ENCODE peak calls at places on chromosomes 2 and 18, in five cellular contexts. J, D, I, L and M are unnamed samples.

GRCh38 chr2:97924194-97924593 is 71.6 kb downstream of the TMEM131 start:
- DNase-seq in J (no peak), D (no peak), I (no peak), L (no peak), M (no peak)

GRCh38 chr2:42238644-42239288 is 69.6 kb downstream of the EML4 start:
- DNase-seq in J (peak), D (peak), I (peak), L (no peak), M (peak)

GRCh38 chr2:186751790-186752189 is 57.9 kb downstream of the FAM171B start:
- DNase-seq in J (peak), D (peak), I (no peak), L (no peak), M (no peak)

GRCh38 chr2:29166237-29166630 is 51.0 kb downstream of the CLIP4 start:
- DNase-seq in J (peak), D (no peak), I (no peak), L (peak), M (no peak)

GRCh38 chr2:229713371-229714079 is 830 bp downstream of the DNER start:
- DNase-seq in J (no peak), D (peak), I (no peak), L (no peak), M (peak)

GRCh38 chr2:72982781-72983499 is 65.6 kb downstream of the EMX1 start:
- DNase-seq in J (no peak), D (no peak), I (no peak), L (no peak), M (no peak)

GRCh38 chr2:105400138-105400540 is 1.3 kb upstream of the FHL2 start:
- DNase-seq in J (no peak), D (no peak), I (no peak), L (no peak), M (no peak)

GRCh38 chr2:191234456-191234855 is 10.7 kb upstream of the MYO1B start:
- DNase-seq in J (no peak), D (no peak), I (no peak), L (no peak), M (no peak)

GRCh38 chr2:235678712-235679111 is 184.9 kb downstream of the AGAP1 start:
- DNase-seq in J (no peak), D (no peak), I (no peak), L (no peak), M (no peak)

GRCh38 chr2:170218931-170219330 is 41.0 kb downstream of the MYO3B start:
- DNase-seq in J (no peak), D (no peak), I (no peak), L (no peak), M (no peak)

GRCh38 chr2:217858519-217859466 is 144.0 kb downstream of the TNS1 start:
- DNase-seq in J (no peak), D (peak), I (no peak), L (peak), M (no peak)

GRCh38 chr2:177296047-177296446 is 31.5 kb upstream of the NFE2L2 start:
- DNase-seq in J (peak), D (no peak), I (no peak), L (peak), M (no peak)

GRCh38 chr2:217899231-217900009 is 103.4 kb downstream of the TNS1 start:
- DNase-seq in J (peak), D (peak), I (peak), L (peak), M (peak)

GRCh38 chr18:13338318-13338717 is 119.8 kb downstream of the LDLRAD4 start:
- DNase-seq in J (no peak), D (no peak), I (no peak), L (no peak), M (no peak)

GRCh38 chr18:59823611-59824195 is 76.1 kb upstream of the PMAIP1 start:
- DNase-seq in J (peak), D (peak), I (peak), L (peak), M (peak)

GRCh38 chr2:112768432-112768831 is 4.0 kb upstream of the CKAP2L start:
- DNase-seq in J (peak), D (no peak), I (no peak), L (peak), M (no peak)

GRCh38 chr2:71417300-71418202 is 35.8 kb upstream of the DYSF start:
- DNase-seq in J (peak), D (peak), I (no peak), L (no peak), M (no peak)

GRCh38 chr2:12514631-12515437 is 201.9 kb upstream of the TRIB2 start:
- DNase-seq in J (no peak), D (peak), I (no peak), L (peak), M (no peak)

GRCh38 chr2:78476619-78477229 is 548.8 kb upstream of the REG3G start:
- DNase-seq in J (no peak), D (no peak), I (no peak), L (no peak), M (no peak)

DNA sequence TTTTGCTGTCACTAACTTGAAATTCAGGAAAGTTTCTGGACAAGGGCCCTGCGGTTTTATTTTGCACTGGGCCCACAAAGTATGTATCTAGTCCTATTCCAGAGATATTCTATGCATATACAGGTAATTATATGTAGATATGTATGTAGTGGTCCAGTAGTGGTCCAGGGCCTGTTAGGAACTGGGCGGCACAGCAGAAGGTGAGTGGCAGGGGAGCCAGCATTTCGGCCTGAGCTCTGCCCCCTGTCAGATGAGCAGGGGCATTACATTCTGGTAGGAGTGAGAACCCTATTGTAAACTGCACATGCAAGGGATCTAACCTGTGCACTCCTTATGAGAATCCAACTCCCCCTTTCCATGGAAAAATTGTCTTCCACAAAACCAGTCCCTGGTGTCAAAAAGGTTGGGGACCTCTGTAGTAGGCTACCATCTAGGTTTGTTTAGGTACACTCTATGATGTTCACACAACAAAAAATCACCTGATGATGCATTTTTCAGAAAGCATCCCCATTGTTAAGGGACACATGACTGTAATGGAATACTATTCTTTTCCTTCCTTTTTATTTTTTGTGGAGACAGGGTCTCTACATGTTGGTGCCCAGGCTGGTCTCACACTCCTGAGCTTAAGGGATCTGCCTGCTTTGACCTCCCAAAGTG is 2.8 kb upstream of the PPP4R3B start:
- DNase-seq in J (peak), D (peak), I (no peak), L (peak), M (peak)
- TF ChIP-seq CTCF in J (peak), D (peak), I (peak), L (peak), M (peak)

GRCh38 chr2:232368311-232368731 is 10.2 kb upstream of the ALPP start:
- DNase-seq in J (peak), D (no peak), I (no peak), L (peak), M (no peak)

GRCh38 chr2:232367016-232367415 is 11.5 kb upstream of the ALPP start:
- DNase-seq in J (no peak), D (no peak), I (no peak), L (no peak), M (no peak)

GRCh38 chr2:232369126-232369955 is 9.2 kb upstream of the ALPP start:
- DNase-seq in J (no peak), D (no peak), I (no peak), L (no peak), M (no peak)

GRCh38 chr2:232365621-232366321 is 12.8 kb upstream of the ALPP start:
- DNase-seq in J (no peak), D (no peak), I (no peak), L (peak), M (peak)

GRCh38 chr2:232367591-232368233 is 10.8 kb upstream of the ALPP start:
- DNase-seq in J (no peak), D (no peak), I (no peak), L (no peak), M (peak)
- TF ChIP-seq CTCF in J (peak), D (peak), I (peak), L (no peak), M (peak)

GRCh38 chr2:95317665-95318425 is 20.7 kb downstream of the KCNIP3 start:
- DNase-seq in J (no peak), D (no peak), I (no peak), L (no peak), M (no peak)

GRCh38 chr2:95314964-95315611 is 17.9 kb downstream of the KCNIP3 start:
- DNase-seq in J (peak), D (peak), I (peak), L (peak), M (peak)

GRCh38 chr2:95317123-95317500 is 20.0 kb downstream of the KCNIP3 start:
- DNase-seq in J (no peak), D (no peak), I (no peak), L (no peak), M (no peak)

GRCh38 chr2:95315801-95316411 is 18.8 kb downstream of the KCNIP3 start:
- DNase-seq in J (peak), D (no peak), I (no peak), L (peak), M (no peak)

DNA sequence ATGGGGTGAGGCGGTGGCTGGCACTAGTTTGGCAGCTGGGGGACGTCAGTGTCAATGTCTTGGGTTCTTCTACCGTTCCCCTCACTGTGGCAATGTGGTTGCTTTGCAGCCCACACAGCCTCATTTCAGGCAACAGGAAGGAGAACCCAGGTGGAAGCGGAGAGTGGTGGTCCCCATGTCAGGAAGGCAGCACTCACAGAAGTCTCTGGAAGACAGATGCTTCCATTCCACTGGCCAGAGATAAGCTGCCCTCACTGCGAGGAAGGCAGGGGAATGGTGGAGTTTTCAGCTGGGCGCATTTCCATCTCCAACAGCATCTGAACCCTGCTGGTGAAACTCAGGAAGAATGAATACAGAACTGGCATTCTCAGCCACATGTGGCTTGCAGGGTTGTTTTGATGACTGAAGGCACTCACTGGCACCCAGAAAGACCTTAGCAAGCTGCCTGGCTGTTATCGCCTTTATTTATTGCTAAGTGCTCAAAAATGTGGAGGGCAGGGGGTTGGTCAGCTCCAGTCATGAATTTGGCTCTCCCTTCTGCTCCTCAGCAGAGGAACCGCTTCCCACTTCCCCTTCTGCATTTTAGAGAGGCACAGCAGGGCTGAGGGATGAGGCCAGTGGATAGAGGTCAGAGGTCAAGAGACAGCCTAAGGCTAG is 19.4 kb downstream of the KCNIP3 start:
- DNase-seq in J (no peak), D (no peak), I (no peak), L (peak), M (no peak)
- TF ChIP-seq CTCF in J (no peak), D (no peak), I (no peak), L (no peak), M (no peak)

GRCh38 chr2:201964631-201965206 is 68.9 kb upstream of the FZD7 start:
- DNase-seq in J (no peak), D (no peak), I (no peak), L (no peak), M (no peak)

GRCh38 chr2:201964011-201964410 is 69.6 kb upstream of the FZD7 start:
- DNase-seq in J (no peak), D (no peak), I (no peak), L (no peak), M (no peak)

GRCh38 chr2:201968045-201968444 is 65.6 kb upstream of the FZD7 start:
- DNase-seq in J (no peak), D (no peak), I (no peak), L (no peak), M (no peak)

GRCh38 chr2:201966691-201967388 is 66.8 kb upstream of the FZD7 start:
- DNase-seq in J (no peak), D (no peak), I (no peak), L (no peak), M (no peak)

DNA sequence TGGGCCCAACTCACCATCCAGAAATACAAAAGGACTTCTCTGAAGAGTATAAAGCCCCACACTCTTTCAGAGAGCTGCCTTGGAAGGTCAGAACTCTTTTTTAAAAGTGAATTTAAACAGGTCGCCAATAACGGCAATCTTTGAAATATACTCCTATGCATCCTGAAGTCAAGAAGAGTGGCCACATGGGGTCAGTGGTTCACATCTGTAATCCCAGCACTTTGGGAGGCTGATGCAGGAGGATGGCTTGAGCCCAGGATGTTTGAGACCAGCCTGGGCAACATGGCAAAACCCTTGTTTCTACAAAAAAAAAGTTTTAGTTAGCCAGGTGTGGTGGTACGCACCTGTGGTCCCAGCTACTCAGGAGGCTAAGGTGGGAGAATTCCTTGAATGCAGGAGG is 68.1 kb upstream of the FZD7 start:
- DNase-seq in J (no peak), D (no peak), I (no peak), L (no peak), M (no peak)
- TF ChIP-seq CTCF in J (peak), D (no peak), I (no peak), L (peak), M (no peak)

GRCh38 chr2:224847431-224847830 is 131.3 kb upstream of the CCDC195 start:
- DNase-seq in J (no peak), D (no peak), I (no peak), L (no peak), M (no peak)

GRCh38 chr2:224850081-224850480 is 133.9 kb upstream of the CCDC195 start:
- DNase-seq in J (peak), D (no peak), I (no peak), L (peak), M (no peak)

GRCh38 chr2:224847961-224848850 is 132.0 kb upstream of the CCDC195 start:
- DNase-seq in J (peak), D (peak), I (no peak), L (peak), M (no peak)

GRCh38 chr2:224849264-224849663 is 133.1 kb upstream of the CCDC195 start:
- DNase-seq in J (peak), D (no peak), I (no peak), L (no peak), M (no peak)
- TF ChIP-seq CTCF in J (peak), D (peak), I (no peak), L (no peak), M (no peak)

GRCh38 chr18:23779696-23780303 is 90.5 kb downstream of the LAMA3 start:
- DNase-seq in J (peak), D (peak), I (no peak), L (peak), M (no peak)
- TF ChIP-seq CTCF in J (no peak), D (no peak), I (no peak), L (peak), M (peak)

GRCh38 chr18:21205695-21206094 is 36.3 kb upstream of the GREB1L start:
- DNase-seq in J (no peak), D (no peak), I (no peak), L (no peak), M (no peak)
- TF ChIP-seq CTCF in J (no peak), D (no peak), I (no peak), L (no peak), M (no peak)